ENCODE peak calls at places on chromosomes 4 and X, in five cellular contexts. One of them, this sample, is unnamed.

GRCh38 chr4:40702137-40702799 is 47.5 kb upstream of the NSUN7 start:
- DNase-seq in AG10803: no peak
- DNase-seq in RPMI8226: no peak
- DNase-seq in NCI-H1105: no peak
- DNase-seq in stimulated activated CD4-positive, alpha-beta T cell treated with anti-CD3 and anti-CD28 coated beads, Interleukin-2, amount 100 ng/mL, for 24 hours: no peak
- DNase-seq in this sample: no peak

GRCh38 chrX:77548751-77549150 is 101.6 kb downstream of the FGF16 start:
- DNase-seq in NCI-H1105: no peak
- DNase-seq in AG10803: no peak
- DNase-seq in stimulated activated CD4-positive, alpha-beta T cell treated with anti-CD3 and anti-CD28 coated beads, Interleukin-2, amount 100 ng/mL, for 24 hours: no peak
- DNase-seq in RPMI8226: no peak
- DNase-seq in this sample: peak; percentile 6

GRCh38 chrX:45807572-45808425 is 607.1 kb upstream of the DIPK2B start:
- DNase-seq in AG10803: peak; percentile 52
- DNase-seq in NCI-H1105: no peak
- DNase-seq in RPMI8226: no peak
- DNase-seq in stimulated activated CD4-positive, alpha-beta T cell treated with anti-CD3 and anti-CD28 coated beads, Interleukin-2, amount 100 ng/mL, for 24 hours: no peak
- DNase-seq in this sample: peak; percentile 35

GRCh38 chr4:91322961-91323360 is 980.8 kb upstream of the GRID2 start:
- DNase-seq in RPMI8226: no peak
- DNase-seq in NCI-H1105: no peak
- DNase-seq in stimulated activated CD4-positive, alpha-beta T cell treated with anti-CD3 and anti-CD28 coated beads, Interleukin-2, amount 100 ng/mL, for 24 hours: no peak
- DNase-seq in AG10803: no peak
- DNase-seq in this sample: no peak

GRCh38 chrX:45505214-45505613 is 304.5 kb upstream of the DIPK2B start:
- DNase-seq in stimulated activated CD4-positive, alpha-beta T cell treated with anti-CD3 and anti-CD28 coated beads, Interleukin-2, amount 100 ng/mL, for 24 hours: no peak
- DNase-seq in RPMI8226: no peak
- DNase-seq in NCI-H1105: no peak
- DNase-seq in AG10803: peak; percentile 55
- DNase-seq in this sample: no peak

GRCh38 chr4:183831689-183832088 is 73.4 kb upstream of the STOX2 start:
- DNase-seq in RPMI8226: no peak
- DNase-seq in NCI-H1105: no peak
- DNase-seq in AG10803: no peak
- DNase-seq in stimulated activated CD4-positive, alpha-beta T cell treated with anti-CD3 and anti-CD28 coated beads, Interleukin-2, amount 100 ng/mL, for 24 hours: no peak
- DNase-seq in this sample: peak; percentile 55

GRCh38 chrX:24870143-24870542 is 145.6 kb downstream of the ARX start:
- DNase-seq in RPMI8226: no peak
- DNase-seq in stimulated activated CD4-positive, alpha-beta T cell treated with anti-CD3 and anti-CD28 coated beads, Interleukin-2, amount 100 ng/mL, for 24 hours: no peak
- DNase-seq in AG10803: peak; percentile 62
- DNase-seq in NCI-H1105: no peak
- DNase-seq in this sample: no peak

GRCh38 chr4:75605928-75606327 is 24.4 kb downstream of the CDKL2 start:
- DNase-seq in NCI-H1105: no peak
- DNase-seq in AG10803: no peak
- DNase-seq in stimulated activated CD4-positive, alpha-beta T cell treated with anti-CD3 and anti-CD28 coated beads, Interleukin-2, amount 100 ng/mL, for 24 hours: no peak
- DNase-seq in RPMI8226: no peak
- DNase-seq in this sample: no peak

GRCh38 chr4:6128221-6128871 is 72.0 kb downstream of the JAKMIP1 start:
- DNase-seq in RPMI8226: no peak
- DNase-seq in stimulated activated CD4-positive, alpha-beta T cell treated with anti-CD3 and anti-CD28 coated beads, Interleukin-2, amount 100 ng/mL, for 24 hours: no peak
- DNase-seq in NCI-H1105: no peak
- DNase-seq in AG10803: no peak
- DNase-seq in this sample: no peak

GRCh38 chr4:85937507-85937906 is 422.3 kb downstream of the MAPK10 start:
- DNase-seq in RPMI8226: no peak
- DNase-seq in NCI-H1105: no peak
- DNase-seq in AG10803: no peak
- DNase-seq in stimulated activated CD4-positive, alpha-beta T cell treated with anti-CD3 and anti-CD28 coated beads, Interleukin-2, amount 100 ng/mL, for 24 hours: no peak
- DNase-seq in this sample: no peak

This sample was measured in KBM-7.